ENCODE peak calls at places on chromosomes 13 and 19, in four cellular contexts. X, Y, L and R are unnamed samples.

GRCh38 chr13:105196052-105196451 is 1339.4 kb downstream of the EFNB2 start:
- DNase-seq in Y (no peak), X (no peak), L (no peak), R (no peak)

GRCh38 chr13:107808388-107808787 is 406.9 kb downstream of the LIG4 start:
- DNase-seq in L (no peak), Y (no peak), X (no peak), R (no peak)

GRCh38 chr13:114089341-114089740 is 43.1 kb downstream of the RASA3 start:
- DNase-seq in Y (no peak), X (no peak), L (no peak), R (no peak)

GRCh38 chr19:56595548-56595899 is 422 bp downstream of the ZNF71 start:
- DNase-seq in L (no peak), Y (no peak), X (no peak), R (no peak)

GRCh38 chr19:34962945-34963530 is 991 bp downstream of the ZNF792 start:
- DNase-seq in Y (peak; percentile 42), L (no peak), X (peak; percentile 49), R (no peak)

GRCh38 chr19:15159251-15159650 is 41.5 kb downstream of the NOTCH3 start:
- DNase-seq in Y (no peak), L (no peak), X (no peak), R (no peak)

GRCh38 chr19:55491546-55492360 is 3.5 kb downstream of the SSC5D start:
- DNase-seq in X (no peak), L (no peak), Y (no peak), R (no peak)

GRCh38 chr19:57192064-57192395 is 730 bp downstream of the ZNF264 start:
- DNase-seq in X (peak; percentile 33), Y (no peak), L (no peak), R (no peak)

GRCh38 chr19:43782311-43782660 is 1.5 kb upstream of the KCNN4 start:
- DNase-seq in L (no peak), Y (no peak), X (no peak), R (no peak)
- H3K4me2 ChIP-seq in L (no peak overlapping the region), Y (peak overlapping the region; percentile 72), X (no peak overlapping the region), R (peak overlapping the region; percentile 83)

DNA sequence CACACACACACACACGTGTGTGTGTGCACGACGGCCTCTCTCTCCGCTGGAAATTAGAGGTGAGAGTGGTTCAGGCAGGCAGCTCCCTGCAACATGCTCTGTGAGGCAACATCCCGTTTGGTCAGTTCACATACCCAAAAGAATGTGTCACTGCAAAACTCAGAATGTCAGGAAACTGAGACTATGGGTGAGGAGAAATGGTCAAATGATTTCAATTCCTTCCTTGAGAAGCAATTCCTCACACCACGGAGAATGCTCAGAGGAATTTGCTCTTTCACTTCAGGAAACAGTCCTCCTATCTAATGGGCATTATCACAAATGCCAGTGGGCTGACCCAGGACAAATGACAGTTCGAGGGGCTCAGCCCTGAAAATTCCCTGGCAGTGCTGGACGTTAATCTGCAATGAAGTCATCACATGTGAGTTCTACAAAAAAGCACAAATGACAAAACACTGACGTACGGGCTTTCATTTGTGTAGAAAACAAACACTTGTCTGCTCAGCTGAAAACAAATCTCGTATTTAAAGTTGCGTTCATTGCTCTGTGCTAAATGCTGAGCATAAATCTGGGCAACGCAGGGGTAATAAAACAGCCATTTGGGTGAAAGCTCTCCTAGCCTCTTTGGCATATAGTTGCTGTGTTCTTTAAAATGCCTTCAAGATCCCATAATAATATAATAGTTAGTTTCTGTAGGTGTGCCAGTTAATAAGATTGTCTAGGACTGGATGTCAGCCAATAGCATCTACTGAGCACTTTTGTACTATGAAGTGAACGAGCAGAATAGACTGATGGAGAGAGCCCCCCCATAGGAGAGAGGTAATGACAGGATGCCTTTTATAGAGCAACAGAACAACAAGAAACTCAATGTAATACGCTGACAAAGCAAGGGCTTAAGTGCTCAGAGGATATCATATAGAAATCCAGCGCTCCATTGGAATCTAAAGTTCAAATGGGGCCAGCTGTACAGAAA is 18.7 kb upstream of the LATS2 start:
- DNase-seq in X (no peak), L (peak; percentile 19), Y (no peak), R (no peak)
- TF ChIP-seq NFIC in X (peak; percentile 16), L (no peak), Y (no peak), R (no peak)

DNA sequence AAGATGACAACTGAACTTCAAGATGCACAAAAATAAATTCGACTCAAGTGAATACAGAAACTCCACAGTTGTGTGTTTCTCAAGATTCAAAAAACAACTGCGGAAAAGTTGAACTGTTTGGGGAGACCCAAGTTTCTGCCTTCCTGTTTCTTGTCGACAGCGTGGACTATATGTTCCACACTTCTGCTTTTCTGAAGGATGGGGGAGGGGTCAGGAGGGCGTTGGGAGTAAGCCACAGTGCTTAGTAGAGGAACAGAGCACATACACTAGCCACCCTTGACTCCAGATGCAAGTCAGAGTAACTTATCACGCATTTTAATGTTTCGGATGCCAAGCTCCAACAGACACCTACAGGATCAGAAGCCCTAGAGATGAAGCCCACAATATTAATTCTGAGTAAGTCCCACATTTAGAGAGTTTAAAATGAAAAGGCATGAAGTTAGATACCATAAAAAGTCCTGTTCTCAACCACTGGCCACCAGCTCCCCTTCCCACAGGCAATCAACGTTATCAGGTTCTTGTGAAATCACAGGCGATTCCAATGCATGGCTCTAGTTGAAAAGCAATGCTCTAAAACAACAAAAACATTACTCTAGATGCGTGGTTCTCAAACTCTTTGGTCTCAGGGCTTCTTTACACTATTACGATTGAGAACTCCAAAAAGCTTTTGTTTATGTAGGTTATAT is 4.2 kb downstream of the TUBGCP3 start:
- DNase-seq in X (no peak), Y (no peak), L (no peak), R (no peak)
- H3K4me2 ChIP-seq in X (no peak overlapping the region), Y (peak overlapping the region; percentile 25), L (no peak overlapping the region), R (peak overlapping the region; percentile 48)

DNA sequence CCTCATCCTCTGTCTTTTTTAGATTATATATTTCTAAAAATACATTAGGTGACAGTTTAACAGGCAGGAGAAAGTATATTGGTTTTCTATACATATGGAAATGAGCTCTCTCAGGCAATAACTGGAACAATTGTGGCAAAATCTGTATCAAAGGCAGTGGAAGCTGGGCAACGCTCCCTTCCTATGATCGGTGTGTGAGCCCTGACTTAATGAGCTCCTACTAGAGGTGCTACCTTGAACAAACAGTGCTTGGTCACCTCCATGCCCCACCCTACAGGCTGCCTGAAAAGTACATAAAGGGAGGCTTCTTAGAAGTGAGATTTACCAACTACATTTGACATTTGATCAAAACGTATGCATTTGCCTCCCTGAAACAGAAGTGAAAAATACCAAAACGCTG is 185.3 kb downstream of the EFNB2 start:
- DNase-seq in L (no peak), X (no peak), Y (no peak), R (no peak)
- TF ChIP-seq NFIC in L (no peak), X (no peak), Y (no peak), R (no peak)